ENCODE peak calls at places on chromosomes 13 and 19, in eight cellular contexts. One of them, this sample, is unnamed.

GRCh38 chr13:31957772-31958171 is 73.8 kb upstream of the FRY start:
- DNase-seq in fibroblast of lung: no peak
- DNase-seq in naive thymus-derived CD4-positive, alpha-beta T cell: no peak
- DNase-seq in AG04450: no peak
- DNase-seq in ovary: no peak
- DNase-seq in PC-3: no peak
- DNase-seq in prostate gland: no peak
- DNase-seq in cardiac muscle cell: no peak
- DNase-seq in this sample: no peak

GRCh38 chr13:107284168-107284567 is 716.2 kb upstream of the ARGLU1 start:
- DNase-seq in fibroblast of lung: peak; percentile 45
- DNase-seq in naive thymus-derived CD4-positive, alpha-beta T cell: no peak
- DNase-seq in AG04450: no peak
- DNase-seq in ovary: no peak
- DNase-seq in PC-3: peak; percentile 37
- DNase-seq in prostate gland: no peak
- DNase-seq in cardiac muscle cell: peak; percentile 21
- DNase-seq in this sample: no peak

GRCh38 chr13:67063036-67063435 is 167.1 kb downstream of the PCDH9 start:
- DNase-seq in fibroblast of lung: no peak
- DNase-seq in naive thymus-derived CD4-positive, alpha-beta T cell: no peak
- DNase-seq in AG04450: no peak
- DNase-seq in ovary: no peak
- DNase-seq in PC-3: no peak
- DNase-seq in prostate gland: no peak
- DNase-seq in cardiac muscle cell: no peak
- DNase-seq in this sample: no peak

GRCh38 chr13:43127827-43128226 is 104.4 kb downstream of the DNAJC15 start:
- DNase-seq in fibroblast of lung: no peak
- DNase-seq in naive thymus-derived CD4-positive, alpha-beta T cell: no peak
- DNase-seq in AG04450: no peak
- DNase-seq in ovary: no peak
- DNase-seq in PC-3: no peak
- DNase-seq in prostate gland: no peak
- DNase-seq in cardiac muscle cell: no peak
- DNase-seq in this sample: no peak

GRCh38 chr13:27793377-27794074 is 1.2 kb downstream of the GSX1 start:
- DNase-seq in fibroblast of lung: no peak
- DNase-seq in naive thymus-derived CD4-positive, alpha-beta T cell: no peak
- DNase-seq in AG04450: no peak
- DNase-seq in ovary: no peak
- DNase-seq in PC-3: no peak
- DNase-seq in prostate gland: no peak
- DNase-seq in cardiac muscle cell: no peak
- DNase-seq in this sample: peak; percentile 23

GRCh38 chr13:75986818-75987217 is 350.7 kb downstream of the LMO7 start:
- DNase-seq in fibroblast of lung: no peak
- DNase-seq in naive thymus-derived CD4-positive, alpha-beta T cell: no peak
- DNase-seq in AG04450: no peak
- DNase-seq in ovary: no peak
- DNase-seq in PC-3: no peak
- DNase-seq in prostate gland: no peak
- DNase-seq in cardiac muscle cell: no peak
- DNase-seq in this sample: no peak

GRCh38 chr19:5900976-5901375 is 2.6 kb downstream of the NDUFA11 start:
- DNase-seq in fibroblast of lung: no peak
- DNase-seq in naive thymus-derived CD4-positive, alpha-beta T cell: no peak
- DNase-seq in AG04450: no peak
- DNase-seq in ovary: no peak
- DNase-seq in PC-3: no peak
- DNase-seq in prostate gland: no peak
- DNase-seq in cardiac muscle cell: no peak
- DNase-seq in this sample: no peak

GRCh38 chr19:41031926-41032325 is 40.8 kb downstream of the CYP2B6 start:
- DNase-seq in fibroblast of lung: no peak
- DNase-seq in naive thymus-derived CD4-positive, alpha-beta T cell: no peak
- DNase-seq in AG04450: no peak
- DNase-seq in ovary: no peak
- DNase-seq in PC-3: peak; percentile 79
- DNase-seq in prostate gland: no peak
- DNase-seq in cardiac muscle cell: peak; percentile 2
- DNase-seq in this sample: peak; percentile 23

GRCh38 chr13:38685974-38686571 is 804 bp upstream of the FREM2 start:
- DNase-seq in fibroblast of lung: peak; percentile 18
- DNase-seq in naive thymus-derived CD4-positive, alpha-beta T cell: no peak
- DNase-seq in AG04450: no peak
- DNase-seq in ovary: no peak
- DNase-seq in PC-3: peak; percentile 26
- DNase-seq in prostate gland: no peak
- DNase-seq in cardiac muscle cell: peak; percentile 15
- DNase-seq in this sample: peak; percentile 33

GRCh38 chr19:17089238-17089637 is 13.7 kb downstream of the MYO9B start:
- DNase-seq in fibroblast of lung: peak; percentile 93
- DNase-seq in naive thymus-derived CD4-positive, alpha-beta T cell: no peak
- DNase-seq in AG04450: peak; percentile 85
- DNase-seq in ovary: no peak
- DNase-seq in PC-3: no peak
- DNase-seq in prostate gland: no peak
- DNase-seq in cardiac muscle cell: peak; percentile 46
- DNase-seq in this sample: no peak

GRCh38 chr19:49340069-49340864 is 5.1 kb downstream of the CD37 start:
- DNase-seq in fibroblast of lung: peak; percentile 11
- DNase-seq in naive thymus-derived CD4-positive, alpha-beta T cell: no peak
- DNase-seq in AG04450: no peak
- DNase-seq in ovary: peak; percentile 82
- DNase-seq in PC-3: no peak
- DNase-seq in prostate gland: peak; percentile 68
- DNase-seq in cardiac muscle cell: peak; percentile 54
- DNase-seq in this sample: peak; percentile 11

GRCh38 chr19:2049741-2050348 is 1.2 kb downstream of the MKNK2 start:
- DNase-seq in fibroblast of lung: peak; percentile 62
- DNase-seq in naive thymus-derived CD4-positive, alpha-beta T cell: peak; percentile 72
- DNase-seq in AG04450: no peak
- DNase-seq in ovary: peak; percentile 85
- DNase-seq in PC-3: peak; percentile 67
- DNase-seq in prostate gland: peak; percentile 89
- DNase-seq in cardiac muscle cell: peak; percentile 70
- DNase-seq in this sample: peak; percentile 61

GRCh38 chr19:45470147-45471081 is 2.6 kb downstream of the FOSB start:
- DNase-seq in fibroblast of lung: no peak
- DNase-seq in naive thymus-derived CD4-positive, alpha-beta T cell: no peak
- DNase-seq in AG04450: no peak
- DNase-seq in ovary: peak; percentile 60
- DNase-seq in PC-3: peak; percentile 84
- DNase-seq in prostate gland: no peak
- DNase-seq in cardiac muscle cell: peak; percentile 61
- DNase-seq in this sample: no peak

GRCh38 chr19:3617463-3617862 is 9.1 kb downstream of the CACTIN start:
- DNase-seq in fibroblast of lung: no peak
- DNase-seq in naive thymus-derived CD4-positive, alpha-beta T cell: peak; percentile 26
- DNase-seq in AG04450: no peak
- DNase-seq in ovary: no peak
- DNase-seq in PC-3: no peak
- DNase-seq in prostate gland: no peak
- DNase-seq in cardiac muscle cell: no peak
- DNase-seq in this sample: no peak

GRCh38 chr13:30829145-30829544 is 76.9 kb upstream of the MEDAG start:
- DNase-seq in fibroblast of lung: no peak
- DNase-seq in naive thymus-derived CD4-positive, alpha-beta T cell: no peak
- DNase-seq in AG04450: no peak
- DNase-seq in ovary: no peak
- DNase-seq in PC-3: peak; percentile 78
- DNase-seq in prostate gland: no peak
- DNase-seq in cardiac muscle cell: peak; percentile 38
- DNase-seq in this sample: peak; percentile 99

GRCh38 chr19:3606174-3606689 is 443 bp downstream of the TBXA2R start:
- DNase-seq in fibroblast of lung: no peak
- DNase-seq in naive thymus-derived CD4-positive, alpha-beta T cell: peak; percentile 32
- DNase-seq in AG04450: no peak
- DNase-seq in ovary: peak; percentile 46
- DNase-seq in PC-3: peak; percentile 35
- DNase-seq in prostate gland: peak; percentile 47
- DNase-seq in cardiac muscle cell: no peak
- DNase-seq in this sample: no peak

GRCh38 chr13:98571955-98572662 is 4.8 kb downstream of the STK24 start:
- DNase-seq in fibroblast of lung: peak; percentile 66
- DNase-seq in naive thymus-derived CD4-positive, alpha-beta T cell: no peak
- DNase-seq in AG04450: no peak
- DNase-seq in ovary: no peak
- DNase-seq in PC-3: peak; percentile 49
- DNase-seq in prostate gland: no peak
- DNase-seq in cardiac muscle cell: no peak
- DNase-seq in this sample: no peak

GRCh38 chr13:28408235-28408848 is 86.6 kb downstream of the FLT1 start:
- DNase-seq in fibroblast of lung: no peak
- DNase-seq in naive thymus-derived CD4-positive, alpha-beta T cell: no peak
- DNase-seq in AG04450: no peak
- DNase-seq in ovary: no peak
- DNase-seq in PC-3: no peak
- DNase-seq in prostate gland: no peak
- DNase-seq in cardiac muscle cell: peak; percentile 68
- DNase-seq in this sample: no peak

GRCh38 chr19:55674841-55675660 is at the start of gene EPN1:
- DNase-seq in fibroblast of lung: peak; percentile 96
- DNase-seq in naive thymus-derived CD4-positive, alpha-beta T cell: peak; percentile 92
- DNase-seq in AG04450: peak; percentile 91
- DNase-seq in ovary: peak; percentile 97
- DNase-seq in PC-3: peak; percentile 99
- DNase-seq in prostate gland: peak; percentile 95
- DNase-seq in cardiac muscle cell: peak; percentile 98
- DNase-seq in this sample: peak; percentile 86

GRCh38 chr13:46810440-46810839 is 13.5 kb upstream of the ESD start:
- DNase-seq in fibroblast of lung: no peak
- DNase-seq in naive thymus-derived CD4-positive, alpha-beta T cell: no peak
- DNase-seq in AG04450: no peak
- DNase-seq in ovary: no peak
- DNase-seq in PC-3: no peak
- DNase-seq in prostate gland: no peak
- DNase-seq in cardiac muscle cell: no peak
- DNase-seq in this sample: no peak

GRCh38 chr13:46817081-46817480 is 20.1 kb upstream of the ESD start:
- DNase-seq in fibroblast of lung: no peak
- DNase-seq in naive thymus-derived CD4-positive, alpha-beta T cell: no peak
- DNase-seq in AG04450: no peak
- DNase-seq in ovary: no peak
- DNase-seq in PC-3: no peak
- DNase-seq in prostate gland: no peak
- DNase-seq in cardiac muscle cell: peak; percentile 57
- DNase-seq in this sample: no peak

GRCh38 chr13:46817838-46818476 is 21.0 kb upstream of the ESD start:
- DNase-seq in fibroblast of lung: no peak
- DNase-seq in naive thymus-derived CD4-positive, alpha-beta T cell: no peak
- DNase-seq in AG04450: no peak
- DNase-seq in ovary: no peak
- DNase-seq in PC-3: no peak
- DNase-seq in prostate gland: no peak
- DNase-seq in cardiac muscle cell: no peak
- DNase-seq in this sample: no peak

GRCh38 chr13:46812398-46812797 is 15.4 kb upstream of the ESD start:
- DNase-seq in fibroblast of lung: no peak
- DNase-seq in naive thymus-derived CD4-positive, alpha-beta T cell: no peak
- DNase-seq in AG04450: no peak
- DNase-seq in ovary: no peak
- DNase-seq in PC-3: no peak
- DNase-seq in prostate gland: no peak
- DNase-seq in cardiac muscle cell: no peak
- DNase-seq in this sample: peak; percentile 10
- H3K27me3 ChIP-seq in fibroblast of lung: no peaks in the 10 kb centered on the region
- H3K27me3 ChIP-seq in naive thymus-derived CD4-positive, alpha-beta T cell: no peaks in the 10 kb centered on the region
- H3K27me3 ChIP-seq in AG04450: no peaks in the 10 kb centered on the region
- H3K27me3 ChIP-seq in ovary: no peaks in the 10 kb centered on the region
- H3K27me3 ChIP-seq in PC-3: no peaks in the 10 kb centered on the region
- H3K27me3 ChIP-seq in prostate gland: no peaks in the 10 kb centered on the region
- H3K27me3 ChIP-seq in cardiac muscle cell: no peaks in the 10 kb centered on the region
- H3K27me3 ChIP-seq in this sample: peaks cover 10% of the 10 kb centered on the region

GRCh38 chr13:19153782-19154450 is 27.7 kb downstream of the TUBA3C start:
- DNase-seq in fibroblast of lung: no peak
- DNase-seq in naive thymus-derived CD4-positive, alpha-beta T cell: no peak
- DNase-seq in AG04450: no peak
- DNase-seq in ovary: no peak
- DNase-seq in PC-3: no peak
- DNase-seq in prostate gland: no peak
- DNase-seq in cardiac muscle cell: no peak
- DNase-seq in this sample: no peak
- H3K27me3 ChIP-seq in fibroblast of lung: no peaks in the 10 kb centered on the region
- H3K27me3 ChIP-seq in naive thymus-derived CD4-positive, alpha-beta T cell: no peaks in the 10 kb centered on the region
- H3K27me3 ChIP-seq in AG04450: no peaks in the 10 kb centered on the region
- H3K27me3 ChIP-seq in ovary: no peaks in the 10 kb centered on the region
- H3K27me3 ChIP-seq in PC-3: no peaks in the 10 kb centered on the region
- H3K27me3 ChIP-seq in prostate gland: no peaks in the 10 kb centered on the region
- H3K27me3 ChIP-seq in cardiac muscle cell: no peaks in the 10 kb centered on the region
- H3K27me3 ChIP-seq in this sample: no peaks in the 10 kb centered on the region

DNA sequence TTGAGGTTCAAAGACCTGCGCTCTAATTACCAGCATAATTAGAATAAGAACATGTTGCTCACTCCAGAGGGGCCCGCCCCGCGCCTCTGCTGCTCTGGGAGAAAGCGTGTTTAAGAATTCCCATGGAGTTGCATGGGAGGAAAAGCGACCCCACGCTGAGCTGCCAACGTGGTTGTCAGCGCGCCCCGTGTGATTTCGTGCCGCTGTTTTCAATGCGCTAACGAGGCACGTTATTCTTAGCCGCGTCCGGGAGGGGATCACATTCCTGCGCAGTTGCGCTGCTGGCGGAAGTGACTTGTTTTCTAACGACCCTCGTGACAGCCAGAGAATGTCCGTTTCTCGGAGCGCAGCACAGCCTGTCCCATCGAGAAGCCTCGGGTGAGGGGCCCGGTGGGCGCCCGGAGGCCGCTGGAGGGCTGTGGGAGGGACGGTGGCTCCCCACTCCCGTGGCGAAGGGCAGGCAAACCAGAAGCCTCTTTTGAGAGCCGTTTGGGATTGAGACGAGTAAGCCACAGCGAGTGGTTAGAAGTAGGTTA is 173.8 kb upstream of the SOX1 start:
- DNase-seq in fibroblast of lung: no peak
- DNase-seq in naive thymus-derived CD4-positive, alpha-beta T cell: no peak
- DNase-seq in AG04450: no peak
- DNase-seq in ovary: no peak
- DNase-seq in PC-3: no peak
- DNase-seq in prostate gland: no peak
- DNase-seq in cardiac muscle cell: no peak
- DNase-seq in this sample: no peak
- H3K27me3 ChIP-seq in fibroblast of lung: no peaks in the 10 kb centered on the region
- H3K27me3 ChIP-seq in naive thymus-derived CD4-positive, alpha-beta T cell: peaks cover 2% of the 10 kb centered on the region
- H3K27me3 ChIP-seq in AG04450: no peaks in the 10 kb centered on the region
- H3K27me3 ChIP-seq in ovary: no peaks in the 10 kb centered on the region
- H3K27me3 ChIP-seq in PC-3: peaks cover 14% of the 10 kb centered on the region
- H3K27me3 ChIP-seq in prostate gland: peaks cover 9% of the 10 kb centered on the region
- H3K27me3 ChIP-seq in cardiac muscle cell: peaks cover 84% of the 10 kb centered on the region
- H3K27me3 ChIP-seq in this sample: peaks cover 10% of the 10 kb centered on the region

DNA sequence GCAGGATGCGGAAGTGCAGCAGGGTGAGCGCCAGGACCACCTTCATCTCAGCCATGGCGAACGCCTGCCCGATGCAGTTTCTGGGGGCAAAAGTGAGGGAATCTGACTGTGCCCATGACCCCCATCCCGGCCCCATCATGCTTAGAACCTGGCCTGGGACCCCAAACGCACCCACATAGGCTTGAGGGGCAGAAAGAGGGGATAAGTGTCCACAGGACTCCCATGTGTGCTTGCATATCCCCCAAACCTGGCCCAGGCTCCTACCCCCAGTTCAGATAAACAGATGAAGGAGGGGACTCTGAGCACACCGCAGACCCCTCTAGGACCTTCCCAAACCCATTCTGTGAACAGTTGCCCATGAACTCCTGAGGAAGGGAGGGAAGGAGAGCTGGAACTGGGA is 16.0 kb upstream of the CYP4F2 start:
- DNase-seq in fibroblast of lung: no peak
- DNase-seq in naive thymus-derived CD4-positive, alpha-beta T cell: no peak
- DNase-seq in AG04450: no peak
- DNase-seq in ovary: no peak
- DNase-seq in PC-3: no peak
- DNase-seq in prostate gland: no peak
- DNase-seq in cardiac muscle cell: no peak
- DNase-seq in this sample: no peak
- H3K27me3 ChIP-seq in fibroblast of lung: no peaks in the 10 kb centered on the region
- H3K27me3 ChIP-seq in naive thymus-derived CD4-positive, alpha-beta T cell: peaks cover 3% of the 10 kb centered on the region
- H3K27me3 ChIP-seq in AG04450: peaks cover 3% of the 10 kb centered on the region
- H3K27me3 ChIP-seq in ovary: no peaks in the 10 kb centered on the region
- H3K27me3 ChIP-seq in PC-3: peaks cover 44% of the 10 kb centered on the region
- H3K27me3 ChIP-seq in prostate gland: no peaks in the 10 kb centered on the region
- H3K27me3 ChIP-seq in cardiac muscle cell: no peaks in the 10 kb centered on the region
- H3K27me3 ChIP-seq in this sample: peaks cover 18% of the 10 kb centered on the region